ENCODE peak calls at places on chromosomes 12 and 14, in five cellular contexts. L is neural progenitor cell, A is IMR-90, J is HepG2, G is kidney. X is an unnamed sample. For H3K4me1, the result is how much of the 10 kb centered on the place peaks cover.

GRCh38 chr12:54977155-54977554 is 7.4 kb downstream of the TESPA1 start:
- DNase-seq in L (no peak), A (peak), J (no peak), G (no peak), X (peak)

GRCh38 chr14:104115691-104116543 is 22.5 kb upstream of the KIF26A start:
- DNase-seq in L (no peak), A (no peak), J (no peak), G (peak), X (no peak)

GRCh38 chr12:119693006-119693405 is 25.1 kb downstream of the PRKAB1 start:
- DNase-seq in L (no peak), A (peak), J (no peak), G (no peak), X (peak)

GRCh38 chr12:55965240-55965639 is 602 bp downstream of the PMEL start:
- DNase-seq in L (peak), A (no peak), J (no peak), G (no peak), X (no peak)

GRCh38 chr14:21978184-21978998 is 304.8 kb upstream of the OR4E1 start:
- DNase-seq in L (peak), A (peak), J (peak), G (no peak), X (peak)

GRCh38 chr14:22047105-22047504 is 373.5 kb upstream of the OR4E1 start:
- DNase-seq in L (peak), A (no peak), J (peak), G (no peak), X (peak)

GRCh38 chr14:103923863-103924262 is 4.4 kb upstream of the TDRD9 start:
- DNase-seq in L (no peak), A (no peak), J (no peak), G (no peak), X (no peak)

GRCh38 chr14:21911877-21912276 is 238.3 kb upstream of the OR4E1 start:
- DNase-seq in L (no peak), A (no peak), J (no peak), G (no peak), X (no peak)

GRCh38 chr14:50340945-50341344 is 28.8 kb downstream of the DMAC2L start:
- DNase-seq in L (peak), A (no peak), J (no peak), G (no peak), X (no peak)

GRCh38 chr12:121751034-121751433 is 38.5 kb downstream of the TMEM120B start:
- DNase-seq in L (no peak), A (no peak), J (no peak), G (peak), X (no peak)

GRCh38 chr14:37515761-37516160 is 79.3 kb downstream of the FOXA1 start:
- DNase-seq in L (no peak), A (no peak), J (no peak), G (no peak), X (no peak)

GRCh38 chr12:12683725-12684124 is 12.3 kb downstream of the GPR19 start:
- DNase-seq in L (peak), A (no peak), J (no peak), G (no peak), X (no peak)
- H3K9ac ChIP-seq in L (peak), A (no peak), J (no peak), G (no peak), X (no peak)

DNA sequence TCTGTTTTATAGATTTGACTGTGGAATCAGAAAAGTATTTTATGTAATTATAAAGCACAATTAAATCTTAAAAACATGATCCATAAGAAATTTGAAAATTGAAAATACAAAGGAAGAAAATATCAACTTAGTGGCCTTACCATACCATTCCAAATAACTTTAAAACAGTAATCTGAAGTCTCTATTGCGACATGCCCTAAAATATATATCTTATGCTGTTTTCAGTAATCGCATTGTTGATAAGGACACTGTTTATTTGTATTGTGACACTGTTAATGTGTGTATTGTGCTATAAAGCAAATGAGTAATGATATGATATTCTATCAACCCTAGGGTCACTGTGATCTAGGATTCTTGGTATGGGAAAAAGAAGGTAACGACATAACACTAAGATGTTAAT is 7.0 kb downstream of the KLHL28 start:
- DNase-seq in L (no peak), A (no peak), J (no peak), G (no peak), X (no peak)
- H3K4me1 ChIP-seq in L (under half), A (under half), J (under half), G (under half), X (under half)

GRCh38 chr12:111149299-111149698 is 219.6 kb downstream of the PHETA1 start:
- DNase-seq in L (no peak), A (no peak), J (no peak), G (no peak), X (no peak)
- TF ChIP-seq CTCF in L (no peak), A (no peak), J (no peak), G (no peak), X (no peak)

DNA sequence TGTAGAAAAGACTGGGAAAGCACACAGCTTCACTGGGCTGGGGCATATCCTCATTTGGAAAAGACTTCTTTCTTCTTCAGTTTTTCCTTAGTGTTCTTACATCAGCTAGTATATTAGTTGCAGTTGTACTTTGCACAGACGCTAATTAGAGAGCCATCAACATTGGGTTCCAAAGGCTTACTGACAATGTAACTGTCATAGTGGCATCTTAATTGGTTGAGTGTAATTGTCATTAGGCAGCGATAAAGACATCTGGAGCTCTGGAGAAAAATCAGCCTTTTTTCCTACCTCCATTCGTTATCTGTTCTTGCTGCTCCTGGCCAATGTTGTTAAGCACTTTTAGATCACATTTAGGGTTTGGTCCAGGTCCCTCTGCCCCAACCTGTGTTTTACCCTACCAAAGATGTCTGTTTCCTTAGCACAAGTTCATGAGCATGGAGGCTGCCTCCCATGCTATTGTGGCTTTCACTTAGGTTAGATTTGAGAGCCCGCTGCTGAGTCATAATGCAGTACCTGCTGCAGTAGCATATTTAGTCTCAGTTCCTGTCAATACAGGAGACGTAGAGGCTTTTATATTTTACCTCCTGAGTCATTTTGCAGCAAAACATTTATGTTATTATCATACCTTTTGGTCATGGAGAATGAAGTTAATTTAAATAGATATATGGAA is 49.2 kb downstream of the FBXW8 start:
- DNase-seq in L (no peak), A (no peak), J (no peak), G (no peak), X (no peak)
- H3K9ac ChIP-seq in L (no peak), A (no peak), J (no peak), G (no peak), X (no peak)

GRCh38 chr14:99424306-99424877 is 56.3 kb downstream of the SETD3 start:
- DNase-seq in L (no peak), A (no peak), J (no peak), G (no peak), X (no peak)
- H3K4me1 ChIP-seq in L (under half), A (under half), J (under half), G (under half), X (under half)

GRCh38 chr12:107388263-107388662 is 294.9 kb upstream of the CRY1 start:
- DNase-seq in L (no peak), A (no peak), J (no peak), G (no peak), X (no peak)
- TF ChIP-seq CTCF in L (no peak), A (no peak), J (no peak), G (no peak), X (no peak)

X was measured in mammary epithelial cell.